ENCODE peak calls at places on chromosomes 5 and 9, in ten cellular contexts. S is naive thymus-derived CD4-positive, alpha-beta T cell; H is CD8-positive, alpha-beta T cell; Z is mesendoderm; M is stomach; U is cardiac muscle cell; O is Panc1; L is GM23248; C is bronchial epithelial cell; Y is lower lobe of right lung. G is an unnamed sample.

GRCh38 chr5:31638748-31639418 is at the start of gene PDZD2:
- DNase-seq in C (peak; percentile 50), Z (peak; percentile 79), S (peak; percentile 56), U (peak; percentile 61), L (peak; percentile 65), O (peak; percentile 15), Y (peak; percentile 72), M (peak; percentile 58), H (peak; percentile 26), G (peak; percentile 74)

GRCh38 chr9:109072810-109073435 is 46.8 kb downstream of the TMEM245 start:
- DNase-seq in S (no peak), C (no peak), U (no peak), M (no peak), O (no peak), Z (no peak), L (no peak), Y (no peak), H (no peak), G (no peak)

GRCh38 chr9:78857371-78858225 is 560.7 kb downstream of the PSAT1 start:
- DNase-seq in O (no peak), L (no peak), S (no peak), H (no peak), M (no peak), Z (peak; percentile 78), U (no peak), C (peak; percentile 52), Y (no peak), G (no peak)

GRCh38 chr5:57841671-57842375 is 359.2 kb upstream of the ACTBL2 start:
- DNase-seq in Z (peak; percentile 98), L (peak; percentile 91), C (peak; percentile 99), Y (no peak), H (no peak), U (peak; percentile 90), M (no peak), S (no peak), O (no peak), G (no peak)

GRCh38 chr9:134624827-134625181 is 16.8 kb upstream of the COL5A1 start:
- DNase-seq in L (peak; percentile 98), Y (no peak), S (no peak), Z (peak; percentile 87), M (no peak), O (no peak), U (peak; percentile 72), C (peak; percentile 88), H (no peak), G (no peak)

GRCh38 chr5:61969347-61969746 is 336.7 kb upstream of the KIF2A start:
- DNase-seq in C (peak; percentile 74), L (no peak), Y (no peak), Z (peak; percentile 32), H (no peak), U (no peak), O (no peak), S (no peak), M (no peak), G (no peak)

GRCh38 chr9:121067655-121068054 is 7.1 kb upstream of the CNTRL start:
- DNase-seq in Y (no peak), C (no peak), U (no peak), Z (no peak), O (no peak), S (no peak), L (no peak), H (no peak), M (no peak), G (no peak)

GRCh38 chr9:100473271-100474081 is 527 bp downstream of the TMEFF1 start:
- DNase-seq in Y (no peak), U (peak; percentile 41), Z (peak; percentile 74), S (peak; percentile 5), O (no peak), H (no peak), L (peak; percentile 76), M (peak; percentile 26), C (no peak), G (peak; percentile 50)

GRCh38 chr5:91225848-91226686 is 157.1 kb downstream of the ARRDC3 start:
- DNase-seq in C (peak; percentile 53), U (no peak), O (peak; percentile 38), L (no peak), S (peak; percentile 55), M (peak; percentile 64), Y (peak; percentile 53), Z (peak; percentile 71), H (peak; percentile 50), G (no peak)

GRCh38 chr5:157748740-157749461 is 5.4 kb downstream of the LSM11 start:
- DNase-seq in C (peak; percentile 72), Z (no peak), U (peak; percentile 90), L (peak; percentile 89), S (no peak), H (no peak), M (no peak), O (no peak), Y (no peak), G (peak; percentile 9)

GRCh38 chr9:132412089-132412488 is 2.1 kb downstream of the CFAP77 start:
- DNase-seq in S (no peak), L (peak; percentile 51), M (no peak), Y (no peak), O (no peak), C (no peak), U (peak; percentile 21), Z (peak; percentile 69), H (no peak), G (peak; percentile 48)

GRCh38 chr5:31967461-31967860 is 206.7 kb downstream of the GOLPH3 start:
- DNase-seq in L (no peak), O (no peak), S (no peak), U (no peak), H (no peak), Y (no peak), Z (no peak), M (no peak), C (no peak), G (no peak)

GRCh38 chr5:50751064-50751657 is 84.7 kb downstream of the PARP8 start:
- DNase-seq in H (peak; percentile 25), M (no peak), S (peak; percentile 74), Y (no peak), U (peak; percentile 66), Z (peak; percentile 74), L (peak; percentile 65), C (peak; percentile 60), O (peak; percentile 35), G (peak; percentile 17)

GRCh38 chr5:169426674-169427250 is 125.8 kb upstream of the SLIT3 start:
- DNase-seq in S (no peak), L (no peak), C (no peak), Z (peak; percentile 67), O (no peak), Y (no peak), M (no peak), U (no peak), H (no peak), G (no peak)
- H3K27me3 ChIP-seq in S (no peaks in the 10 kb centered on the region), L (no peaks in the 10 kb centered on the region), C (no peaks in the 10 kb centered on the region), Z (no peaks in the 10 kb centered on the region), O (no peaks in the 10 kb centered on the region), Y (no peaks in the 10 kb centered on the region), M (no peaks in the 10 kb centered on the region), U (no peaks in the 10 kb centered on the region), H (no peaks in the 10 kb centered on the region), G (no peaks in the 10 kb centered on the region)

GRCh38 chr9:93182572-93182971 is 1.4 kb upstream of the WNK2 start:
- DNase-seq in M (peak; percentile 92), S (no peak), Z (no peak), C (no peak), H (no peak), L (no peak), U (no peak), O (no peak), Y (no peak), G (no peak)

GRCh38 chr9:93183663-93184438 is at the start of gene WNK2:
- DNase-seq in H (peak; percentile 17), O (no peak), L (peak; percentile 23), Z (peak; percentile 29), U (peak; percentile 16), C (no peak), Y (no peak), M (peak; percentile 65), S (peak; percentile 34), G (peak; percentile 98)

GRCh38 chr9:93181672-93182435 is 2.1 kb upstream of the WNK2 start:
- DNase-seq in C (no peak), S (no peak), L (no peak), H (no peak), U (no peak), O (no peak), M (no peak), Z (no peak), Y (no peak), G (no peak)

GRCh38 chr9:93184439-93185221 is 691 bp downstream of the WNK2 start:
- DNase-seq in S (no peak), O (no peak), H (no peak), U (no peak), M (no peak), L (peak; percentile 23), Y (no peak), Z (peak; percentile 16), C (no peak), G (no peak)

DNA sequence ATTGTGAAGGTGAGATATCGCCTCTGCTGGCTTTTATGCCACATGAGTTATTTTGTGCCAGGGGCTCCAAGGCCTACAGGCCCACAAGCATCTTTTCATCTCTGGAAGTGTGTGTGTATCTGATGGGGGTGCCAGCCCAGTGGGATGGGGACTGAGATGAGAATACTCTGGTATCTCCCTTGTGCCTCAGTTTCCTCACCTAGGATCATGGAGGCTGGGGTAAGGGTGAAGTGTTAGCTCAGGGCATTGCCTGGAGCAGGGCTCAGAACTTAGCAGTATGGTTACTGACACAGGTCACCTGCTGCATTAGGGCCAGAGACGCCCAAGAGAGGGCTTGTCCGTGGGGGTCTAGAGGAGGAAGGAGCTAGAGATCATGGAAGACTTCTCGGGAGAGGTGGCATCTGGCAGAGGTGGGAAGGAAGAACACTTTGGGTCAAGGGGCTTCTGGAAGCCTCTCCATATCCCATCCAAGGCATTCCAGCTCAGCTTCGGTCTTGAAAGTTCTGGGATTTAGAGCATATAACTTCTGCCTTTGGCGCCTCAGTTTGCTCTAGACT is 755 bp upstream of the WNK2 start:
- DNase-seq in Z (no peak), U (no peak), Y (no peak), H (no peak), O (no peak), S (no peak), M (no peak), L (no peak), C (no peak), G (no peak)
- H3K27me3 ChIP-seq in Z (peaks cover 2% of the 10 kb centered on the region), U (peaks cover 23% of the 10 kb centered on the region), Y (peaks cover 48% of the 10 kb centered on the region), H (peaks cover 12% of the 10 kb centered on the region), O (no peaks in the 10 kb centered on the region), S (no peaks in the 10 kb centered on the region), M (peaks cover 42% of the 10 kb centered on the region), L (peaks cover 30% of the 10 kb centered on the region), C (peaks cover 48% of the 10 kb centered on the region), G (peaks cover 39% of the 10 kb centered on the region)

DNA sequence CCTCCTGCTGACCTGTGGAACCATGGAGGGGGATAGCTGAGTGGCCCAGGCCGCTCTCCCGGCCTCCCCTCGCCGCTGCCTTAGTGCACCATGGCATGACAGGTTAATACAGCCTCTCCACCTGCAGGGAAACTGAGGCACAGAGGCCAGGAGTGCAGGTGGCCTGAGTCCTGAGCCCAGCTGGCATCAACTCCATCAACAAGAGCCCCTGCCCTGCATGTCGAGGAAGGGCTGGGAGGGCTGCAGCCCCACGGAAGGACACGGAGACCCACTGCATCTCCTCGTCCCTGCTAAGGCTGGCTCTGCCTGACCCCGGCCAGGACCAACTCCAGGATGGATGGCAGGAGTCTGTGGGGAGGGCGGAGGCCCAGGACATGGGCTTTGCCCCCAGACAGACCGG is 27.2 kb downstream of the CCDC187 start:
- DNase-seq in U (no peak), L (no peak), Z (no peak), S (no peak), O (no peak), M (no peak), Y (no peak), C (no peak), H (no peak), G (no peak)
- H3K27me3 ChIP-seq in U (no peaks in the 10 kb centered on the region), L (peaks cover 26% of the 10 kb centered on the region), Z (no peaks in the 10 kb centered on the region), S (no peaks in the 10 kb centered on the region), O (no peaks in the 10 kb centered on the region), M (peaks cover 63% of the 10 kb centered on the region), Y (peaks cover 20% of the 10 kb centered on the region), C (peaks cover 8% of the 10 kb centered on the region), H (no peaks in the 10 kb centered on the region), G (peaks cover 51% of the 10 kb centered on the region)

GRCh38 chr5:171309276-171309525 is 153 bp downstream of the TLX3 start:
- DNase-seq in Y (no peak), U (no peak), Z (no peak), L (no peak), H (no peak), S (no peak), M (no peak), O (no peak), C (no peak), G (no peak)
- H3K27me3 ChIP-seq in Y (peaks cover 94% of the 10 kb centered on the region), U (peaks cover 100% of the 10 kb centered on the region), Z (peaks cover 89% of the 10 kb centered on the region), L (peaks cover 86% of the 10 kb centered on the region), H (peaks cover 22% of the 10 kb centered on the region), S (peaks cover 3% of the 10 kb centered on the region), M (peaks cover 100% of the 10 kb centered on the region), O (peaks cover 2% of the 10 kb centered on the region), C (peaks cover 73% of the 10 kb centered on the region), G (no peaks in the 10 kb centered on the region)

G was measured in K562.